ENCODE peak calls at places on chromosomes 16 and 17, in four cellular contexts. O is IMR-90; C is CD8-positive, alpha-beta T cell; K is fibroblast of lung. A is an unnamed sample.
A peak's percentile ranks its signal among the peaks of the same experiment; 100 is the strongest.

GRCh38 chr17:81885869-81886548 is 5.4 kb downstream of the ALYREF start:
- DNase-seq in O (no peak), C (no peak), K (no peak), A (no peak)

GRCh38 chr17:55778389-55779118 is 27.7 kb downstream of the PCTP start:
- DNase-seq in O (no peak), C (no peak), K (no peak), A (no peak)

GRCh38 chr16:72210571-72210970 is 38.6 kb upstream of the PMFBP1 start:
- DNase-seq in O (no peak), C (no peak), K (no peak), A (peak; percentile 24)

GRCh38 chr17:32487460-32488176 is 825 bp downstream of the CDK5R1 start:
- DNase-seq in O (no peak), C (peak; percentile 25), K (peak; percentile 12), A (peak; percentile 54)

GRCh38 chr16:72836985-72837384 is 210.9 kb downstream of the ZFHX3 start:
- DNase-seq in O (no peak), C (no peak), K (no peak), A (no peak)

GRCh38 chr17:47009759-47010594 is 30.9 kb upstream of the RPRML start:
- DNase-seq in O (no peak), C (no peak), K (no peak), A (no peak)

GRCh38 chr17:68777243-68777855 is 176.2 kb upstream of the FAM20A start:
- DNase-seq in O (peak; percentile 67), C (peak; percentile 13), K (peak; percentile 87), A (peak; percentile 50)

GRCh38 chr17:82050761-82051641 is 610 bp downstream of the RFNG start:
- DNase-seq in O (no peak), C (no peak), K (no peak), A (no peak)

GRCh38 chr16:78434401-78434800 is 334.9 kb downstream of the WWOX start:
- DNase-seq in O (no peak), C (no peak), K (no peak), A (no peak)

GRCh38 chr16:65975049-65975708 is 391.3 kb upstream of the CDH5 start:
- DNase-seq in O (peak; percentile 86), C (no peak), K (peak; percentile 83), A (peak; percentile 67)

GRCh38 chr17:247767-248166 is 66.3 kb upstream of the DOC2B start:
- DNase-seq in O (no peak), C (no peak), K (no peak), A (no peak)

GRCh38 chr16:3022208-3022696 is 1.5 kb downstream of the HCFC1R1 start:
- DNase-seq in O (peak; percentile 95), C (peak; percentile 87), K (peak; percentile 93), A (no peak)

GRCh38 chr17:5676012-5676411 is 91.7 kb upstream of the NLRP1 start:
- DNase-seq in O (no peak), C (no peak), K (no peak), A (peak; percentile 52)

GRCh38 chr16:11196286-11196828 is 59.6 kb downstream of the SOCS1 start:
- DNase-seq in O (peak; percentile 81), C (no peak), K (peak; percentile 94), A (no peak)

GRCh38 chr17:39791296-39791992 is 53.7 kb downstream of the GRB7 start:
- DNase-seq in O (no peak), C (peak; percentile 45), K (no peak), A (no peak)

GRCh38 chr16:51359141-51359960 is 208.3 kb upstream of the SALL1 start:
- DNase-seq in O (peak; percentile 5), C (no peak), K (peak; percentile 45), A (no peak)

GRCh38 chr17:50765454-50766221 is 1.7 kb downstream of the ANKRD40CL start:
- DNase-seq in O (no peak), C (no peak), K (no peak), A (peak; percentile 73)

GRCh38 chr17:75440738-75441448 is 15.5 kb upstream of the TMEM94 start:
- DNase-seq in O (no peak), C (no peak), K (no peak), A (no peak)

GRCh38 chr17:33982872-33983271 is 272.2 kb upstream of the CCL2 start:
- DNase-seq in O (no peak), C (no peak), K (no peak), A (no peak)

GRCh38 chr17:29018788-29019474 is 13.1 kb upstream of the SEZ6 start:
- DNase-seq in O (no peak), C (no peak), K (no peak), A (no peak)

GRCh38 chr17:48427598-48427997 is 2.4 kb downstream of the SKAP1 start:
- DNase-seq in O (no peak), C (peak; percentile 69), K (no peak), A (peak; percentile 80)

GRCh38 chr17:13736915-13737314 is 135.2 kb upstream of the HS3ST3A1 start:
- DNase-seq in O (peak; percentile 46), C (no peak), K (no peak), A (no peak)

GRCh38 chr16:89983550-89983949 is 35.0 kb downstream of the DEF8 start:
- DNase-seq in O (no peak), C (no peak), K (no peak), A (no peak)

GRCh38 chr16:84159006-84159405 is 13.9 kb downstream of the DNAAF1 start:
- DNase-seq in O (no peak), C (no peak), K (no peak), A (no peak)

GRCh38 chr17:6591599-6592158 is 35.3 kb upstream of the PITPNM3 start:
- DNase-seq in O (peak; percentile 94), C (no peak), K (peak; percentile 77), A (no peak)

GRCh38 chr16:29730649-29731048 is 15.1 kb downstream of the C16orf54 start:
- DNase-seq in O (no peak), C (no peak), K (no peak), A (peak; percentile 86)

GRCh38 chr17:2949469-2950044 is 113.8 kb downstream of the OR1D5 start:
- DNase-seq in O (peak; percentile 49), C (no peak), K (peak; percentile 68), A (no peak)

GRCh38 chr16:47309581-47310312 is 151.1 kb downstream of the ITFG1 start:
- DNase-seq in O (peak; percentile 72), C (no peak), K (peak; percentile 63), A (no peak)

GRCh38 chr17:16975744-16976625 is 4.1 kb upstream of the TNFRSF13B start:
- DNase-seq in O (no peak), C (no peak), K (no peak), A (peak; percentile 91)

DNA sequence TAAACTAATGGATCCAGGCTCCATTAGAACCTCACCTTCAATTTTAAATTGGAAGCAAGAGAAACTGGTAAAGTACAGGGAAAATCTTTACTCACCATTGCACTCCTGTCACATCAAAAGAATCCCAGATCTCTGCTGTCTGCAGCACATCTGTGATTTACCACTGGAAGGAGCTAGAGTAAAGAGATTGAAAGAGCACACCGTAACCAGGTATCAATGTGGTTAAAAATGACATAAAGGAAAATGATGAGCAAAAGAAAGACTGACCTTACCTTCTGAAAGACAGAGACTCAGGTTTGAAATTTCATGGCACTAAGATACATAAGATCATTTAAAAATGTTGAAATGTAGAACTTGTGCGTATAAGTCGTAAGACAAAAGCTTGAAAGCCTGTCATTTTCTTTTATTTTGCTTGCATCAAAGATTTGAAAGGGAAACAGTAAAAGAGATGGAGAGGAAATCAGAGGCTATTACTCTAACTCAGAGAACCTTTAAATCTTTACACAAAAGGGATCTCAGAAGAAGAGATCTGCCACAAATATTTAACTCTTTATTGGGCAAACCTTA is 678.2 kb upstream of the GOT2 start:
- DNase-seq in O (peak; percentile 30), C (no peak), K (peak; percentile 30), A (no peak)
- TF ChIP-seq CTCF in O (peak; percentile 54), C (no peak), K (peak; percentile 38), A (no peak)

DNA sequence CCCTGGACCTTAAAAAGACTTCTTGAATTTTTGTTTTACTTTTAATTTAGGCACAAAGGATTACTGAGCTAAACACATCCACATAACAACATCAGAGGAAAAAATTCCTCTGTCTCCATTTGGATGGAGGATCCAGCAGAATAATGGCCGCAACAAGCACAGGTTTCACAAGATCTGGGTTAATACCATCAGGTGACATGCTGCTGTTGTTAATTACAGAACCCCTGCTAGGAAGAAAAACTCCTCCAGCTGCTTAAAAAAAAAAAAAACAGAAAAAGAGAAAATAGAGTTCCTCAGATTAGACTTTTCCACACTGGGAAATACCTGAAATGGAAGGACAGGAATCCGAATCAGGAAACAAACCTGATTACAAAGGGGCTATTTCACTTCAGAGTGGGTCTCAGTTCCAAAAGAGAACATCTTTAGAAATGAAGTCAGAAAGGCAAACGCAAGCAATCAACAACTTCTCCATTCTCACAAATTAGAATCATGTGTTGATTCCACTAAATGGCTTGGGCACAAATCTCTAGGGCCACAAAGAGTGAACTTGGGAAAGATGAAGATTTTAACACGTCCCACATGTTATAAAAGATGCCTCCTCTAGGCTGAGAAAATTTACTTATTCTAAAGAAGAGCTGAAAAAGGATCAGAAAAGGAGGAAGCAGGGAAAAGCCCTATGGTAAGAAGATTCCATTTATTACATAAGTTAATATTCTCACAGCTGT is 44.0 kb downstream of the SPOP start:
- DNase-seq in O (no peak), C (no peak), K (no peak), A (no peak)
- H3K4me3 ChIP-seq in O (no peak overlapping the region), C (no peak overlapping the region), K (no peak overlapping the region), A (no peak overlapping the region)

DNA sequence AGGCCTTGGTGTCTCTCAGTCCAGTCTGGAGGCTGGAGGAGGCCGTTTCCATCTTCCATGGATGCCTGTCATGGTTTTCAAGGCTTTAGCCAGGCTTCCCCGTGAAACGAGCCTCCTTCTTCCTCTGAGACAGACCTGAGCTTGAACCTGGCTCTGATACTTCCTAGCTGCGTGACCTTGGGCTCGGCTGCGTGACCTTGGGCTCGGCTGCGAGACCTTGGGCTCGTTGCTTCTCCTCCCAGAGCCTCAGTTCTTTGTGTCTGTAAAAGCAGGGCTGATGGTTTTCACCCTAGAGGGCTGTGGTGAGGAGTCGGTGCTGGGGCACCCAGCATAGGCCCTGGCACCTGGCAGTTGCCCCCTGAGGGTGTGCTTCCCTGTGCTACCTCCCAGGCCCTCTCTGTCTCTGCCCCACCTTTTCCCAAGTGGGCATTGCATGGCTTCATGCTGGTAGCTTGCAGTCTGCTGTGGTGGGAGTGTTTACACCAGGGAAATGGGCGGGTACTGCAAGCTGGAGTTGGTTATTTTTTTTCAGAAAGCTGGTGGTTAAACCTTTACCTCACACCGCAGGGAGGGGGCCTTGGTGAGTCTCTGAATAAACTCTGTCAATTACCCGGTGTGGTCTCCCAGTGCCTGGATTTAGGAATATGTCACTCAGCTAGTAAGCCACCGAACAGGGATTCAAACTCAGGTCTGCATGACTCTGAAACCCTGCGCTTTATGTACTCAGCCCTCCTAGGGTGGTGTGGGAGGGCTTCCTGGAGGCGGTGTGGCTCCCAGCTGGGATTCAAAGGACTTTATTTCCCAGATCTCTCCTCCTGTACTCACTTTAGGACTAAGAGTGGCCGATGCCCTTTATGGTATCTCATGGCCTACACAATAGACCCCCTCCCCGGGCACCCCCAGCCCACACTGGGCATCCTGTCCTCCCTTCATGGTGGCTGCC is 129.0 kb upstream of the CIBAR2 start:
- DNase-seq in O (no peak), C (no peak), K (no peak), A (no peak)
- TF ChIP-seq CTCF in O (no peak), C (no peak), K (no peak), A (no peak)

DNA sequence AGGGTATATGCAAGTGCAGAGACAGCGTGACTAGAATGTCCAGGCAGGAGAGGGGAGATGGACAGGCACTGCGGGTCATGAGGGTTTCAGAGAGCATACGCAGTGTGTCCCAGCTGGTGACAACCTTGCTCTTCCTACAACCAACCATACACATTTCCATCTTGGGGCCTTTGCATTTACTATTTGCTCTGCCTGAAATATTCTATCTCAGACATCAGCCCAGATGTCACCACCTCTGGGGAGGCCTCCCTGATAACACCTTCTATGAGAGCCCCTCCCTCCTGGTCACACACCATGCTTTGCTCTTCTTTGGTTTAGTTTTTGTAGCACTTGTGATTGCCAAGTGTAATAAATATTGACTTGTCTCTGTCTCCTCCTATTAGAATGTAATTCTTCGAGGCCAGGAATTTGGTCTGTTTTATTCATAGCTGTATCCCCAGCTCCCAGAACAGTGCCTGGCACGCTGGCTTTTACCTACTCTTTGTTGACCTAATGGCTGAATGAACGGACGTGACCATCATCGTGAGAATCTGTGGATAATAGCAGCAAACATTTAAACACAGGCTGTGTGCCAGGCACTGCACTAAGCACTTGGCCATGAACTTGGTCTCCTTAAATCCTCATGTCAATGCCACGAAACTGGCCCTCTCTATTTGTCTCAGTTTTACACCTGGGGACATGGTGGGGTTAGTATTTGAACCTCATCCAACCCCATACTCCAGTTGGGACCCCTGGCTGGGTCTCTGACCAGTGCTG is 51.9 kb downstream of the PLCG2 start:
- DNase-seq in O (no peak), C (no peak), K (no peak), A (peak; percentile 46)
- H3K4me3 ChIP-seq in O (no peak overlapping the region), C (no peak overlapping the region), K (no peak overlapping the region), A (peak overlapping the region; percentile 71)

A was measured in GM12865.